ENCODE peak calls at places on chromosome 5, in five cellular contexts. V is activated T-cell treated with anti-CD3 and anti-CD28 coated beads, Interleukin-2, amount 50 U/mL, for 24 hours; Q is head of caudate nucleus; E is epithelial cell of esophagus; X is BJ. W is an unnamed sample.

GRCh38 chr5:53323943-53324642 is 156.3 kb upstream of the FST start:
- DNase-seq in V (no peak), Q (no peak), E (peak; percentile 99), X (no peak), W (no peak)

GRCh38 chr5:151141535-151141934 is 16.0 kb downstream of the ANXA6 start:
- DNase-seq in V (peak; percentile 71), Q (no peak), E (peak; percentile 48), X (no peak), W (peak; percentile 53)

GRCh38 chr5:82174128-82174918 is 103.8 kb downstream of the RPS23 start:
- DNase-seq in V (peak; percentile 69), Q (peak; percentile 59), E (peak; percentile 83), X (peak; percentile 29), W (peak; percentile 30)

GRCh38 chr5:1414311-1415058 is 30.8 kb downstream of the SLC6A3 start:
- DNase-seq in V (no peak), Q (no peak), E (no peak), X (no peak), W (no peak)

GRCh38 chr5:10556331-10556807 is 7.5 kb upstream of the ANKRD33B start:
- DNase-seq in V (no peak), Q (peak; percentile 22), E (peak; percentile 76), X (no peak), W (no peak)

GRCh38 chr5:78243639-78244038 is 50.9 kb downstream of the AP3B1 start:
- DNase-seq in V (no peak), Q (no peak), E (no peak), X (peak; percentile 50), W (no peak)

GRCh38 chr5:34026089-34026761 is 16.8 kb downstream of the C1QTNF3 start:
- DNase-seq in V (no peak), Q (no peak), E (no peak), X (no peak), W (no peak)

GRCh38 chr5:1948663-1949191 is 66.0 kb upstream of the IRX4 start:
- DNase-seq in V (no peak), Q (no peak), E (peak; percentile 93), X (no peak), W (no peak)

GRCh38 chr5:131226899-131227298 is 37.0 kb upstream of the CDC42SE2 start:
- DNase-seq in V (no peak), Q (no peak), E (no peak), X (no peak), W (no peak)

GRCh38 chr5:76926329-76927105 is 26.3 kb upstream of the CRHBP start:
- DNase-seq in V (no peak), Q (no peak), E (no peak), X (no peak), W (no peak)

GRCh38 chr5:180498378-180498777 is 4.2 kb downstream of the CNOT6 start:
- DNase-seq in V (no peak), Q (no peak), E (peak; percentile 27), X (no peak), W (no peak)

GRCh38 chr5:448766-449090 is 5.8 kb downstream of the EXOC3 start:
- DNase-seq in V (no peak), Q (no peak), E (no peak), X (no peak), W (no peak)

GRCh38 chr5:115657883-115658233 is 32.0 kb upstream of the TMED7 start:
- DNase-seq in V (no peak), Q (no peak), E (peak; percentile 85), X (peak; percentile 51), W (no peak)

GRCh38 chr5:74318985-74319563 is 321.5 kb downstream of the ENC1 start:
- DNase-seq in V (no peak), Q (no peak), E (peak; percentile 93), X (no peak), W (no peak)

GRCh38 chr5:150142189-150142788 is 13.4 kb downstream of the PDGFRB start:
- DNase-seq in V (no peak), Q (no peak), E (no peak), X (no peak), W (no peak)

GRCh38 chr5:168852329-168852728 is 273.2 kb upstream of the PANK3 start:
- DNase-seq in V (no peak), Q (no peak), E (no peak), X (no peak), W (no peak)

GRCh38 chr5:131068893-131069643 is 96.0 kb downstream of the HINT1 start:
- DNase-seq in V (peak; percentile 54), Q (peak; percentile 51), E (no peak), X (no peak), W (peak; percentile 61)

GRCh38 chr5:92525131-92525530 is 1055.9 kb downstream of the NR2F1-AS1 start:
- DNase-seq in V (no peak), Q (no peak), E (no peak), X (no peak), W (no peak)

GRCh38 chr5:73945505-73945904 is 319.5 kb downstream of the ARHGEF28 start:
- DNase-seq in V (no peak), Q (no peak), E (no peak), X (no peak), W (no peak)

GRCh38 chr5:122701640-122702523 is 73.0 kb upstream of the SNX2 start:
- DNase-seq in V (no peak), Q (no peak), E (no peak), X (no peak), W (no peak)

GRCh38 chr5:177540438-177540837 is 13.9 kb downstream of the FAM193B start:
- DNase-seq in V (no peak), Q (no peak), E (peak; percentile 87), X (no peak), W (no peak)

GRCh38 chr5:82046268-82046621 is 74.4 kb downstream of the ATG10 start:
- DNase-seq in V (no peak), Q (no peak), E (no peak), X (no peak), W (no peak)

GRCh38 chr5:168613996-168614395 is 34.8 kb upstream of the PANK3 start:
- DNase-seq in V (no peak), Q (no peak), E (no peak), X (no peak), W (no peak)

GRCh38 chr5:14128079-14128478 is 15.1 kb upstream of the TRIO start:
- DNase-seq in V (no peak), Q (no peak), E (no peak), X (no peak), W (no peak)

GRCh38 chr5:43007911-43008368 is 32.2 kb downstream of the ANXA2R start:
- DNase-seq in V (peak; percentile 84), Q (no peak), E (peak; percentile 75), X (no peak), W (peak; percentile 77)

GRCh38 chr5:169970911-169971436 is 9.3 kb downstream of the INSYN2B start:
- DNase-seq in V (no peak), Q (no peak), E (peak; percentile 94), X (peak; percentile 48), W (no peak)

GRCh38 chr5:83720805-83721431 is at the start of gene HAPLN1:
- DNase-seq in V (no peak), Q (no peak), E (no peak), X (no peak), W (no peak)

GRCh38 chr5:23419115-23419514 is 88.3 kb upstream of the PRDM9 start:
- DNase-seq in V (no peak), Q (no peak), E (peak; percentile 89), X (no peak), W (no peak)

GRCh38 chr5:109740329-109740728 is 50.6 kb downstream of the MAN2A1 start:
- DNase-seq in V (no peak), Q (no peak), E (peak; percentile 23), X (no peak), W (no peak)

GRCh38 chr5:76402251-76402879 is 720 bp upstream of the IQGAP2 start:
- DNase-seq in V (peak; percentile 82), Q (no peak), E (peak; percentile 7), X (no peak), W (no peak)

GRCh38 chr5:131194725-131195124 is 24.0 kb downstream of the LYRM7 start:
- DNase-seq in V (no peak), Q (no peak), E (no peak), X (no peak), W (no peak)

GRCh38 chr5:14873093-14873492 is 1.5 kb upstream of the ANKH start:
- DNase-seq in V (no peak), Q (no peak), E (no peak), X (no peak), W (no peak)

W was measured in naive thymus-derived CD4-positive, alpha-beta T cell.